ENCODE peak calls at places on chromosomes 12 and 14, in six cellular contexts. One of them, this sample, is unnamed.

GRCh38 chr14:76293221-76293620 is 82.7 kb upstream of the ESRRB start:
- DNase-seq in stomach: no peak
- DNase-seq in ovary: no peak
- DNase-seq in body of pancreas: no peak
- DNase-seq in HCT116: no peak
- DNase-seq in lower leg skin: no peak
- DNase-seq in this sample: no peak

GRCh38 chr12:50727466-50727865 is 36.4 kb upstream of the ATF1 start:
- DNase-seq in stomach: no peak
- DNase-seq in ovary: no peak
- DNase-seq in body of pancreas: no peak
- DNase-seq in HCT116: no peak
- DNase-seq in lower leg skin: no peak
- DNase-seq in this sample: no peak

GRCh38 chr14:105474478-105475268 is at the start of gene CRIP2:
- DNase-seq in stomach: no peak
- DNase-seq in ovary: peak
- DNase-seq in body of pancreas: no peak
- DNase-seq in HCT116: no peak
- DNase-seq in lower leg skin: no peak
- DNase-seq in this sample: no peak

GRCh38 chr12:118337194-118337838 is 35.4 kb downstream of the TAOK3 start:
- DNase-seq in stomach: no peak
- DNase-seq in ovary: no peak
- DNase-seq in body of pancreas: no peak
- DNase-seq in HCT116: no peak
- DNase-seq in lower leg skin: no peak
- DNase-seq in this sample: no peak

GRCh38 chr14:61381589-61381988 is 60.2 kb downstream of the PRKCH start:
- DNase-seq in stomach: no peak
- DNase-seq in ovary: no peak
- DNase-seq in body of pancreas: peak
- DNase-seq in HCT116: no peak
- DNase-seq in lower leg skin: no peak
- DNase-seq in this sample: no peak

GRCh38 chr12:508145-508544 is 48.4 kb downstream of the B4GALNT3 start:
- DNase-seq in stomach: peak
- DNase-seq in ovary: no peak
- DNase-seq in body of pancreas: no peak
- DNase-seq in HCT116: no peak
- DNase-seq in lower leg skin: no peak
- DNase-seq in this sample: no peak

GRCh38 chr12:131990980-131991305 is 41.2 kb downstream of the EP400 start:
- DNase-seq in stomach: no peak
- DNase-seq in ovary: no peak
- DNase-seq in body of pancreas: no peak
- DNase-seq in HCT116: no peak
- DNase-seq in lower leg skin: no peak
- DNase-seq in this sample: no peak

GRCh38 chr12:96198970-96199369 is 4.8 kb downstream of the ELK3 start:
- DNase-seq in stomach: no peak
- DNase-seq in ovary: no peak
- DNase-seq in body of pancreas: no peak
- DNase-seq in HCT116: peak
- DNase-seq in lower leg skin: no peak
- DNase-seq in this sample: no peak

GRCh38 chr12:570237-570925 is 92.9 kb downstream of the NINJ2 start:
- DNase-seq in stomach: peak
- DNase-seq in ovary: peak
- DNase-seq in body of pancreas: peak
- DNase-seq in HCT116: peak
- DNase-seq in lower leg skin: peak
- DNase-seq in this sample: peak

GRCh38 chr12:55705802-55706402 is 1.8 kb downstream of the ITGA7 start:
- DNase-seq in stomach: no peak
- DNase-seq in ovary: no peak
- DNase-seq in body of pancreas: no peak
- DNase-seq in HCT116: no peak
- DNase-seq in lower leg skin: no peak
- DNase-seq in this sample: no peak

GRCh38 chr12:94172973-94173372 is 24.6 kb downstream of the PLXNC1 start:
- DNase-seq in stomach: peak
- DNase-seq in ovary: no peak
- DNase-seq in body of pancreas: no peak
- DNase-seq in HCT116: no peak
- DNase-seq in lower leg skin: peak
- DNase-seq in this sample: no peak

GRCh38 chr12:49200882-49201594 is 12.2 kb upstream of the TUBA1A start:
- DNase-seq in stomach: no peak
- DNase-seq in ovary: no peak
- DNase-seq in body of pancreas: no peak
- DNase-seq in HCT116: peak
- DNase-seq in lower leg skin: no peak
- DNase-seq in this sample: no peak

GRCh38 chr12:77893918-77894317 is 63.2 kb downstream of the NAV3 start:
- DNase-seq in stomach: peak
- DNase-seq in ovary: no peak
- DNase-seq in body of pancreas: peak
- DNase-seq in HCT116: peak
- DNase-seq in lower leg skin: no peak
- DNase-seq in this sample: no peak

GRCh38 chr12:10175849-10176641 is 2.8 kb upstream of the TMEM52B start:
- DNase-seq in stomach: no peak
- DNase-seq in ovary: no peak
- DNase-seq in body of pancreas: no peak
- DNase-seq in HCT116: no peak
- DNase-seq in lower leg skin: peak
- DNase-seq in this sample: no peak

GRCh38 chr14:26598081-26598671 is 343 bp upstream of the NOVA1 start:
- DNase-seq in stomach: peak
- DNase-seq in ovary: peak
- DNase-seq in body of pancreas: peak
- DNase-seq in HCT116: no peak
- DNase-seq in lower leg skin: peak
- DNase-seq in this sample: peak

DNA sequence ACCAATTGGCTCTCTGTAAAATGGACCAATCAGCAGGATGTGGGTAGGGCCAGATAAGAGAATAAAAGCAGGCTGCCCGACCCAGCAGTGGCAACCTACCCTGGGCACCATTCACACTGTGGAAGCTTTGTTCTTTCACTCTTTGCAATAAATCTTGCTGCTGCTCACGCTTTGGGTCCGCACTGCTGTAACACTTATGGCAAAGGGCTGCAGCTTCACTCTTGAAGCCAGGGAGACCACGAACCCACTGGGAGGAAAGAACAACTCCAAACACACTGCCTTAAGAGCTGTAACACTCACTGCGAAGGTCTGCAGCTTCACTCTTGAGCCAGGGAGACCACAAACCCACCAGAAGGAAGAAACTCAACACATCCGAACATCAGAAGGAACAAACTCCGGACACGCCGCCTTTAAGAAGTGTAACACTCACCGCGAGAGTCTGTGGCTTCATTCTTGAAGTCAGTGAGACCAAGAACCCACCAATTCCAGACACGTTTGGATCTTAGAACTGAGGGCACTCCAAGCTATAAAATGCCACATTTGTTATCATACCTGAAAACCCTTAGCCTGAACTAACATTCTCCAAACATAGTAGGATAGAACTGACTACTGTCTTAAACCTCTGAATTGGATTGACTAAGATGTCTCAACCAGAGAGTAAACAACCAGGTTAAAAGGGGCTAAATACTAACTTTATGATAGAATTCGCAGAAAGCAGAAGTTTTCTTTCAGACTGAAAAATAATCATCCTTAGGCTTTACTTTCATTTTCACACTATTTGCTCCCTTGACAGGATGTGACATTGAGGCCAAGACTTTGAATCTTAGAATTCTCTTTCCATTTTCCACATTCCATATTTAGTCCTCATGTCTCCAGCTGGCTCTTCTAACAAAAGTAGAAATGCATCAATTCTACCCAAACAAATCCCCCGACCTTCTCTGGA is 33.6 kb downstream of the CDKL1 start:
- DNase-seq in stomach: no peak
- DNase-seq in ovary: no peak
- DNase-seq in body of pancreas: no peak
- DNase-seq in HCT116: no peak
- DNase-seq in lower leg skin: no peak
- DNase-seq in this sample: peak
- TF ChIP-seq POLR2A in stomach: no peak
- TF ChIP-seq POLR2A in ovary: no peak
- TF ChIP-seq POLR2A in body of pancreas: no peak
- TF ChIP-seq POLR2A in HCT116: no peak
- TF ChIP-seq POLR2A in lower leg skin: no peak
- TF ChIP-seq POLR2A in this sample: no peak

DNA sequence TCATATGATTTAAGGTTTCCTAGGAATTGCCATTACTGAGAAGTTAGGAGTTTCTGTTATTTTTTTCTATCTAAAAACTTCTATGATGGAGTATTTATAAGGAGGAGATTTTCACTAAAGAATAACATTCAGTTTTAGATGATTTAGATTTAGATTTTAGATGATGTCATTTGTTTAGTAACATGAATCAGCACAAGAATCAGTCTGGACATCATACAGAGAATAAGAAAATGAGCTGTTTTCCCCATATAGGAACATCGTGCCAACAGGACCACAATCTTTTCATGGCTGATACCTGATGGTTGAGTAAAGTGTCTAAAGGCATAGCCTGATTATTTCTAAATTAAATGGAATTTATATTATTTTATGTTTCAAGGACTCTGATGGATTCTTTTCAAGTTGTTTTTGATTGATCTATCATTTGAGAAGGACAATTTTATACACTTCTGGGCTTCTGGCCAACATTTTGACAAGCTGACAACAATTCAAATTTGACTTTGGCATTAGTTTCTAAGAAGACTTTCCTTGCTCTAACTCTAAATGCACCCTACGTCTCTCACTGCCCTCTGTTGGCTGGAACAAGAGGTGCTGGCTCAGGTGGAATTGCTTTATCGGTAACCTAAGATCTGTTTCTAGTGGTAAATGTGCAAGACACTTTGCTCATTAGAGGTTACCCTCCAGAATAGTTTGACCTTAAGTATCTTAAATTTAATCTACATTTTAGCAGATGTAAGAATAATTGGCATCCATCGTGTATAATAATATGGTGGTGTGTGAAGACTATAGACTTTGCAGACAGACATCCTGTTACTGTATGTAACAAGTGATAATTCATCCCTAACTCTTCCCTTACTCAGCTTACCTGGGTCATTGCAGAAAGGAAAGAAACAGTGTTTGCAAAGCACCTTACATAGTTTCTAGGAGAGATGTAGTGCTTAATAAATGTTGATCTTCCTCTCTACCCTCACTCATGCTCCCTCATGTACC is 42.8 kb upstream of the CPSF6 start:
- DNase-seq in stomach: no peak
- DNase-seq in ovary: no peak
- DNase-seq in body of pancreas: peak
- DNase-seq in HCT116: no peak
- DNase-seq in lower leg skin: no peak
- DNase-seq in this sample: no peak
- H3K4me3 ChIP-seq in stomach: no peak
- H3K4me3 ChIP-seq in ovary: no peak
- H3K4me3 ChIP-seq in body of pancreas: no peak
- H3K4me3 ChIP-seq in HCT116: no peak
- H3K4me3 ChIP-seq in lower leg skin: no peak
- H3K4me3 ChIP-seq in this sample: no peak

GRCh38 chr12:6956332-6956727 is 5.2 kb downstream of the PTPN6 start:
- DNase-seq in stomach: no peak
- DNase-seq in ovary: peak
- DNase-seq in body of pancreas: no peak
- DNase-seq in HCT116: no peak
- DNase-seq in lower leg skin: no peak
- DNase-seq in this sample: no peak

GRCh38 chr12:6955462-6956331 is 4.5 kb downstream of the PTPN6 start:
- DNase-seq in stomach: no peak
- DNase-seq in ovary: peak
- DNase-seq in body of pancreas: no peak
- DNase-seq in HCT116: no peak
- DNase-seq in lower leg skin: no peak
- DNase-seq in this sample: no peak

GRCh38 chr12:6954316-6954710 is 3.2 kb downstream of the PTPN6 start:
- DNase-seq in stomach: no peak
- DNase-seq in ovary: no peak
- DNase-seq in body of pancreas: no peak
- DNase-seq in HCT116: no peak
- DNase-seq in lower leg skin: no peak
- DNase-seq in this sample: no peak

GRCh38 chr12:6953417-6954315 is 2.5 kb downstream of the PTPN6 start:
- DNase-seq in stomach: peak
- DNase-seq in ovary: peak
- DNase-seq in body of pancreas: no peak
- DNase-seq in HCT116: no peak
- DNase-seq in lower leg skin: no peak
- DNase-seq in this sample: peak

DNA sequence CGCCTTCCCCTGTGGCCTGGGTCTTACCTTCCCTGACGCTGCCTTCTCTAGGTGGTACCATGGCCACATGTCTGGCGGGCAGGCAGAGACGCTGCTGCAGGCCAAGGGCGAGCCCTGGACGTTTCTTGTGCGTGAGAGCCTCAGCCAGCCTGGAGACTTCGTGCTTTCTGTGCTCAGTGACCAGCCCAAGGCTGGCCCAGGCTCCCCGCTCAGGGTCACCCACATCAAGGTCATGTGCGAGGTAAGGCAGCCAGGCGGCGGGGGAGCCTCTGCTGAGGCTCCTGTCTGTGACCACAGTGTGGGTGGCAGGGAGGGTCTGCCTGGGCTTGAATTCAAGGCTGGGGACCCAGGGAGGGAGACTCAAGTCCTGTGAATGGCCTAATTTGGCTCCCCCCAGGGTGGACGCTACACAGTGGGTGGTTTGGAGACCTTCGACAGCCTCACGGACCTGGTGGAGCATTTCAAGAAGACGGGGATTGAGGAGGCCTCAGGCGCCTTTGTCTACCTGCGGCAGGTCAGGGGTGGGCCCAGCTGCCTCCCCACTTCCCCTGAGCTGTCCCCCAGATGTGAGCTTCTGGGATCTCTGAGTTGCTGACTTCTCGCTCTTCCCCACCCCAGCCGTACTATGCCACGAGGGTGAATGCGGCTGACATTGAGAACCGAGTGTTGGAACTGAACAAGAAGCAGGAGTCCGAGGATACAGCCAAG is 3.8 kb downstream of the PTPN6 start:
- DNase-seq in stomach: no peak
- DNase-seq in ovary: peak
- DNase-seq in body of pancreas: no peak
- DNase-seq in HCT116: no peak
- DNase-seq in lower leg skin: no peak
- DNase-seq in this sample: peak
- TF ChIP-seq POLR2A in stomach: no peak
- TF ChIP-seq POLR2A in ovary: no peak
- TF ChIP-seq POLR2A in body of pancreas: no peak
- TF ChIP-seq POLR2A in HCT116: no peak
- TF ChIP-seq POLR2A in lower leg skin: no peak
- TF ChIP-seq POLR2A in this sample: no peak

DNA sequence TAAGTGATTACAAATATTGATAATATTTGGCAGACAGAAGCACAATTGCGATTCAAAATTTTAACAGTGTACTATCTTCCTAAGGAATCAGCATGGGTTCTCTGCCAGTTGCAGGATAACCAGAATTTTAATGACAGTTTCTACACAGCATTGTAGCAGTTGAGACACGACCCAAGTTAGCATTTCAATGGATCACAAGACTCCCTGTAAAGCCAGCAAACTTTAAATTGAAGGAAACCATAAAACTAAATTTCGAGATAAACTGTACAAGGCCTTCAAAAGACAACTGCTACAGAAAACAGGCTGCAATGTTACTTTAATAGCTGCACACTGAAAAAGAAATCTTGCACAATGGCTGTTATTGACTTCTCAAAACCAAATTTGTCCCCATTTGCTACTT is 154.9 kb downstream of the MED13L start:
- DNase-seq in stomach: no peak
- DNase-seq in ovary: no peak
- DNase-seq in body of pancreas: no peak
- DNase-seq in HCT116: no peak
- DNase-seq in lower leg skin: no peak
- DNase-seq in this sample: no peak
- H3K4me3 ChIP-seq in stomach: no peak
- H3K4me3 ChIP-seq in ovary: no peak
- H3K4me3 ChIP-seq in body of pancreas: no peak
- H3K4me3 ChIP-seq in HCT116: no peak
- H3K4me3 ChIP-seq in lower leg skin: no peak
- H3K4me3 ChIP-seq in this sample: no peak